ENCODE peak calls at places on chromosomes 11 and 22, in nine cellular contexts. A is MM.1S; T is Karpas-422; H is esophagus squamous epithelium; Y is effector memory CD4-positive, alpha-beta T cell; J is lung; W is keratinocyte; B is dorsolateral prefrontal cortex; S is mammary epithelial cell. C is an unnamed sample. For H3K27me3, the result is how much of the 10 kb centered on the place peaks cover.

GRCh38 chr11:119739975-119740374 is 11.0 kb upstream of the NECTIN1 start:
- DNase-seq in A (no peak), T (no peak), H (no peak), Y (no peak), J (no peak), W (no peak), B (no peak), S (no peak), C (no peak)

GRCh38 chr11:134024420-134025085 is 44.3 kb upstream of the JAM3 start:
- DNase-seq in A (no peak), T (peak), H (no peak), Y (no peak), J (no peak), W (peak), B (no peak), S (peak), C (no peak)

GRCh38 chr22:20571531-20572007 is 64.2 kb downstream of the MED15 start:
- DNase-seq in A (peak), T (peak), H (no peak), Y (peak), J (no peak), W (no peak), B (no peak), S (no peak), C (peak)

GRCh38 chr11:120334332-120334731 is 1.9 kb upstream of the ARHGEF12 start:
- DNase-seq in A (no peak), T (no peak), H (no peak), Y (no peak), J (no peak), W (no peak), B (no peak), S (no peak), C (no peak)

GRCh38 chr22:32987081-32987631 is 71.0 kb downstream of the SYN3 start:
- DNase-seq in A (no peak), T (no peak), H (no peak), Y (no peak), J (no peak), W (peak), B (peak), S (peak), C (no peak)

GRCh38 chr11:67265633-67266423 is 445 bp upstream of the GRK2 start:
- DNase-seq in A (peak), T (peak), H (no peak), Y (peak), J (peak), W (no peak), B (peak), S (peak), C (peak)

GRCh38 chr11:29336727-29337212 is 680.1 kb downstream of the KCNA4 start:
- DNase-seq in A (no peak), T (no peak), H (no peak), Y (no peak), J (no peak), W (no peak), B (no peak), S (no peak), C (no peak)

GRCh38 chr11:63999349-64000025 is 13.2 kb downstream of the OTUB1 start:
- DNase-seq in A (no peak), T (no peak), H (no peak), Y (peak), J (peak), W (peak), B (no peak), S (peak), C (peak)

GRCh38 chr22:25902402-25902801 is 160.4 kb downstream of the MYO18B start:
- DNase-seq in A (no peak), T (no peak), H (no peak), Y (no peak), J (no peak), W (no peak), B (no peak), S (no peak), C (no peak)

GRCh38 chr11:83063073-83063754 is 8.5 kb downstream of the RAB30 start:
- DNase-seq in A (peak), T (peak), H (no peak), Y (no peak), J (no peak), W (no peak), B (no peak), S (no peak), C (no peak)

GRCh38 chr11:128302425-128303186 is 284.8 kb downstream of the ETS1 start:
- DNase-seq in A (peak), T (no peak), H (no peak), Y (peak), J (no peak), W (no peak), B (no peak), S (peak), C (no peak)

GRCh38 chr11:6437993-6438392 is 2.8 kb downstream of the HPX start:
- DNase-seq in A (no peak), T (peak), H (no peak), Y (no peak), J (no peak), W (no peak), B (no peak), S (no peak), C (no peak)

GRCh38 chr11:77071671-77072605 is 5.2 kb downstream of the CAPN5 start:
- DNase-seq in A (no peak), T (no peak), H (no peak), Y (no peak), J (no peak), W (no peak), B (no peak), S (no peak), C (no peak)

GRCh38 chr11:67213251-67213650 is 53.0 kb upstream of the GRK2 start:
- DNase-seq in A (peak), T (peak), H (no peak), Y (no peak), J (no peak), W (no peak), B (no peak), S (no peak), C (no peak)

GRCh38 chr11:2203440-2204259 is 32.0 kb upstream of the TH start:
- DNase-seq in A (no peak), T (no peak), H (no peak), Y (no peak), J (no peak), W (no peak), B (peak), S (no peak), C (peak)

GRCh38 chr11:120210651-120211521 is at the start of gene OAF:
- DNase-seq in A (peak), T (peak), H (no peak), Y (no peak), J (peak), W (no peak), B (peak), S (peak), C (peak)

GRCh38 chr11:104198576-104198975 is 34.6 kb upstream of the PDGFD start:
- DNase-seq in A (no peak), T (no peak), H (no peak), Y (no peak), J (no peak), W (no peak), B (no peak), S (no peak), C (no peak)

GRCh38 chr11:8097926-8098325 is 16.9 kb downstream of the TUB start:
- DNase-seq in A (no peak), T (no peak), H (no peak), Y (no peak), J (no peak), W (no peak), B (no peak), S (no peak), C (no peak)

DNA sequence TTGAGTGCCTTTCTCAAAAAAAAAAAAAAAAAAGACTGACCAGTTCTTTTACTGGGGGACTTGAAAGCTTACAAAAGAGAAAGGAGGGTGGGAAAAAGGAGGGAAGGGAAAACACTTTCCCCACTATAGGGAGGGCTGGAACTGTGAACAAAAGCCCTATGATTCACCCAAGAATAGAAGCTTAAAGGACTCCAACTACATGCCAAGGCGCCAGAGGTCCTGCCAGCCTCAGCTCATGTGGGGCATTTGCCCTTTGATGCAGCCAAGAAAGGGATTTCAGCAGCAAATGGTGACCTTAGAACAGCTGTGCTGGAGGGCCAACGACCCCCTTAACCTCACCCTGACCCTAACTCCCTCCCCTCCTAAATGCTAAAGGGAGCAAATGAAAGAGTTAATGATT is 160.0 kb downstream of the NTM start:
- DNase-seq in A (no peak), T (no peak), H (no peak), Y (no peak), J (no peak), W (no peak), B (peak), S (no peak), C (no peak)
- H3K27me3 ChIP-seq in A (under half), T (under half), H (under half), Y (under half), J (under half), W (under half), B (under half), S (under half), C (under half)

DNA sequence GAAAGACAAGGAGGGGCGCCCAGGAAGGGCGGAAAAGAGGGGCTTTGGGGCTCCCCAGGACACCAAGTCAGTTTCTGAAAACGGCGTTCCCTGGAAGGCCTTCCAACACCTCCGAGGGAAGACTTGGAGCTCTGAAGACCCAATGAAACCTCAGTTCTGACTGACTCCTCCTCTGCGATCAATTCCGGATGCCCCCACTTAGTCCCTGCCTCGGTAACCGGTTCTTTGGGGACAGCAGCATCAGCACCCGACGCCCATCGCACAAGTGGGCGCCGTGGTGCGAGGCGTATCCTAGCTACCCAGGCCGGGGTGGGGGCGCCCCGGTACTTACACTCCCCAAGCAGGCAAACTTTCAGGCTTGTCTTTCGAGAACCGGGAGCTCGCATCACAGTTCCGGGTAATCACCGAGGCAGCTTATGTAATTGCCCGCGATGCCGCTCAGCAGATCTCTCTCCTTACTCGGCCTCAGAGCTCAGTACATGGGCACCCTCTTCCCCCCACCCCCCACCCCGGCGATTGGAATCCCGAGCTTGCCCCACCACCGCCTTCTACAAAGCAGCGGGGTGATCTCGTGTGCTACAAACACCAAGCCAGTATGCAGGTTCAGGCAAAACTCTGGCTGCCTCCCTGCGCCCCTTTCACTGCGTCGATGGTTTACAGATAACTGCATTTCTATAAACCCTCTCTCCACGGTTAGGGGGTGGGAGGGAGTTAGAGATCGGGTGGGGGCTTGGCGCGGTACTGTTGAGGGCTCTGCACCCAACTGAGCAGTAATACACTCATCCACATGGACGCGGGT is 2.0 kb downstream of the TENM4 start:
- DNase-seq in A (peak), T (peak), H (no peak), Y (no peak), J (no peak), W (no peak), B (peak), S (peak), C (peak)
- H3K4me3 ChIP-seq in A (peak), T (peak), H (peak), Y (no peak), J (no peak), W (peak), B (peak), S (peak), C (peak)

GRCh38 chr22:47204002-47204979 is 441.8 kb downstream of the TBC1D22A start:
- DNase-seq in A (no peak), T (no peak), H (no peak), Y (no peak), J (no peak), W (no peak), B (no peak), S (no peak), C (peak)
- H3K27me3 ChIP-seq in A (under half), T (under half), H (under half), Y (under half), J (under half), W (under half), B (under half), S (under half), C (under half)

GRCh38 chr11:62856333-62856910 is 17.0 kb upstream of the WDR74 start:
- DNase-seq in A (no peak), T (peak), H (no peak), Y (no peak), J (no peak), W (no peak), B (no peak), S (no peak), C (no peak)

GRCh38 chr11:62855571-62856332 is 16.4 kb upstream of the WDR74 start:
- DNase-seq in A (peak), T (peak), H (peak), Y (peak), J (peak), W (peak), B (peak), S (peak), C (peak)

GRCh38 chr11:62854825-62855570 is 15.6 kb upstream of the WDR74 start:
- DNase-seq in A (peak), T (peak), H (no peak), Y (no peak), J (no peak), W (no peak), B (no peak), S (no peak), C (no peak)

GRCh38 chr11:62858201-62858600 is 18.8 kb upstream of the WDR74 start:
- DNase-seq in A (no peak), T (no peak), H (no peak), Y (no peak), J (no peak), W (no peak), B (no peak), S (no peak), C (no peak)

GRCh38 chr11:62857541-62857982 is 18.2 kb upstream of the WDR74 start:
- DNase-seq in A (no peak), T (peak), H (no peak), Y (no peak), J (no peak), W (no peak), B (no peak), S (peak), C (no peak)
- H3K4me3 ChIP-seq in A (peak), T (peak), H (peak), Y (no peak), J (no peak), W (peak), B (peak), S (no peak), C (no peak)

DNA sequence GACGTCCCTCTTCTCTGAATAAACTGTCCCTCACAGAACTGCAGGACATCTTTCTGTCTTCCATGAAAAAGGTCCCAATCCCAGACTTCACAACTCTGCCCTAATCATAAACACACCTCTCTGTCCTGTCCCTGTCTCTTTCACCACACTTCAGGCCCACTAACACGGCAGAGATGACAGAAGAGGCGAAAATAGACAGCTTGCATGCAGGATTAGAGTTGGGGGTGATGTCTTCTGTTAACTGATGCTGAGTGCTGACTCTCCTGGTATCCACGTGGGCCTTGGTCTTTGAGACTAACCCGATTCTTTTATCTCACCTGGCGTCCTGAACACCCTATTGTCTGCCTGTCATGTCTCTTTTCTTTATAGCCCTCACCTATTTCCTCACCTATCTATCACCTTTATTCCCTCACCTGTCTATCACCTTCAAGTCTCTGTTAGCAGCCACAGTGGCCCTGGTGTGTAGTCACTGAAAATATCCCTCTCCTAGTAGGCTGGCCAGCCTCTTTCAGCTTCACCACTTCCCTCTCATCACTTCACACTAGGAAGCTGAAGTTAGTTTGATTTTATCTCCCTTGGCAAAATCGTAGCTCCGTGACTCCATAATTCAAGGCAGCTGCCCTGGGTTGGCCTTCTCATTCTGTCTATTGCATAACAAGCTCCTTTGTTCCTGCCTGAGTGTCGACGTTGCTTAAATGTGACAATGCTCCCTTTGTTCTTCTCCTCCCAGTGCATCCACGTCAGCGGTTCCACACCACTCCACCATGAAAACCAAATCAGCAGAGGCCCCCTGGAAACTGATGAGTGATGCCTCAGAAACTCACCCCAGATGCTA is 30.6 kb upstream of the DRD2 start:
- DNase-seq in A (no peak), T (no peak), H (no peak), Y (no peak), J (no peak), W (no peak), B (peak), S (peak), C (no peak)
- H3K27me3 ChIP-seq in A (under half), T (under half), H (under half), Y (under half), J (under half), W (under half), B (under half), S (under half), C (under half)

DNA sequence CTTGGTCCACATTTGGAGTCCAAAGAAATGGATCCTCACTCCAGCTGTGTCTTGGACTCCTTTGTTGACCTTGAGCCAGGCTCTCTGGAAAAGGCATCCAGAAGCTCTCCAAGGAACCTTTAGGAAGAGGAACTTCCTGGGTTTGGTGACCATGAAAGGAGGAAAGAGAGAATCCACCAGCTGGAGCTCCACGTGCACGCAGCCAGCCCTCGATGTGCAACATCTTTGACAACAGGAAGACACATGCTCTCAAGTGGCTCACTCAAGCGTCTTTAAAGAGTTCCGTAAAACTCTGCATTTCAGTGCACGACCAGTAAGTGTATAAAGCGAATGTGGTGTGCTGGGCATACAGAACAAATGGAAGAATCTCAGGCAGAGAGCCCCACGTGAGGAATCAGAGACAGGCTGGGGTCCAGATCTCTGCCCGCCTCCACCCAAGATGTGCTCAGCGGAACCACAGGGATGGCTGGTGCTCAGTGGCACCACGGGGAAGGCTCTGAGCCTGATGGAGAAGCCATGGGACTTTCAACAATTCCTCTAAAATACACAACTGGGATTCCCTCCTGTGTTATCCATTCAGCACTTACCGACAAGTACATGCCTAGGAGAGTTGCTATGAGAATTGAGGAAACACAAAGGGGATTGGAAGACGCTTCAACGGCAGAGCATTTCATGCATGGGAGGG is 48.5 kb downstream of the ISX start:
- DNase-seq in A (no peak), T (no peak), H (no peak), Y (no peak), J (no peak), W (no peak), B (no peak), S (no peak), C (no peak)
- H3K4me3 ChIP-seq in A (no peak), T (no peak), H (no peak), Y (no peak), J (no peak), W (no peak), B (no peak), S (no peak), C (no peak)

DNA sequence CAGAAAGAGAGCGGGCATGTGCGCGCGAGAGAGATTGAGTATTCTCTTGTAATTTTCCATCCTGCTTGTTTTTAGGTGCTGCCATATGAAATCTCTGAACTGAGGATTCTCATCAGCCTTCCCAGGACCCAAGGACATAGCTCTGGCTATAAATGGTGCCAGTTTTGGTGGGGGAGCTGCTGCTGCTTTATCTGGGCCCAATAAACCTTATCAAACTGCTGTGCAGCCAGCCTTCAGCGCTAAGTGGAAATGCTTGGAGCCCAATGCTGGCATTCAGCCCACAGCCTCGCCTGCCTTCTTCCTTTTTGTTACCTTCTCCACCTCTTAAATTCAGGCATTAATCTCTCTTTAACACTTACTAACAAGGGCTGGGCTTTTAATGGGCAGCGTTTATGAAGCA is 2.4 kb upstream of the ZBTB16 start:
- DNase-seq in A (no peak), T (no peak), H (no peak), Y (no peak), J (peak), W (no peak), B (no peak), S (no peak), C (no peak)
- H3K27me3 ChIP-seq in A (under half), T (under half), H (under half), Y (under half), J (under half), W (under half), B (under half), S (under half), C (under half)

GRCh38 chr11:100687032-100687629 is at the start of gene ARHGAP42:
- DNase-seq in A (peak), T (no peak), H (no peak), Y (no peak), J (peak), W (no peak), B (peak), S (peak), C (peak)
- H3K4me3 ChIP-seq in A (peak), T (no peak), H (peak), Y (peak), J (peak), W (peak), B (peak), S (peak), C (peak)

GRCh38 chr11:130429983-130430382 is 1.6 kb upstream of the ADAMTS8 start:
- DNase-seq in A (no peak), T (no peak), H (no peak), Y (no peak), J (no peak), W (no peak), B (no peak), S (no peak), C (no peak)
- H3K27me3 ChIP-seq in A (under half), T (under half), H (under half), Y (under half), J (under half), W (half or more), B (under half), S (under half), C (under half)

GRCh38 chr11:46588915-46589314 is 4.9 kb downstream of the AMBRA1 start:
- DNase-seq in A (no peak), T (no peak), H (no peak), Y (no peak), J (no peak), W (no peak), B (no peak), S (no peak), C (no peak)

GRCh38 chr11:46594383-46594718 is 528 bp upstream of the AMBRA1 start:
- DNase-seq in A (no peak), T (no peak), H (no peak), Y (no peak), J (no peak), W (no peak), B (no peak), S (peak), C (no peak)

GRCh38 chr11:46593550-46594382 is at the start of gene AMBRA1:
- DNase-seq in A (peak), T (peak), H (peak), Y (peak), J (peak), W (peak), B (peak), S (peak), C (peak)

GRCh38 chr11:46588131-46588530 is 5.7 kb downstream of the AMBRA1 start:
- DNase-seq in A (no peak), T (no peak), H (no peak), Y (no peak), J (no peak), W (no peak), B (no peak), S (no peak), C (no peak)

GRCh38 chr11:46590740-46591606 is 2.9 kb downstream of the AMBRA1 start:
- DNase-seq in A (no peak), T (no peak), H (no peak), Y (no peak), J (no peak), W (no peak), B (no peak), S (peak), C (no peak)
- H3K4me3 ChIP-seq in A (no peak), T (no peak), H (no peak), Y (no peak), J (no peak), W (peak), B (peak), S (peak), C (peak)